ENCODE peak calls at places on chromosomes 4 and X, in five cellular contexts. U is fibroblast of mammary gland, C is RPMI8226, A is AG20443, E is MCF 10A. X is an unnamed sample.

GRCh38 chrX:340121-340520 is 21.5 kb upstream of the GTPBP6 start:
- DNase-seq in A (no peak), C (no peak), U (no peak), E (no peak), X (no peak)

GRCh38 chr4:125187221-125187620 is 127.5 kb upstream of the FAT4 start:
- DNase-seq in E (peak), U (peak), C (no peak), A (peak), X (no peak)

GRCh38 chrX:151902813-151903591 is 9.7 kb upstream of the MAGEA4 start:
- DNase-seq in E (peak), U (peak), C (no peak), A (peak), X (no peak)

GRCh38 chrX:150405576-150405975 is 42.5 kb downstream of the MAMLD1 start:
- DNase-seq in C (peak), A (no peak), U (no peak), E (peak), X (no peak)

GRCh38 chr4:22987861-22988260 is 295.1 kb downstream of the GBA3 start:
- DNase-seq in U (peak), E (peak), C (no peak), A (peak), X (no peak)

GRCh38 chr4:1204828-1205591 is 32.6 kb upstream of the SPON2 start:
- DNase-seq in C (no peak), U (no peak), E (no peak), A (no peak), X (no peak)

GRCh38 chrX:12548746-12549145 is 242.5 kb upstream of the PRPS2 start:
- DNase-seq in A (peak), E (peak), U (peak), C (peak), X (peak)

GRCh38 chr4:164977243-164978164 is at the start of gene TRIM61:
- DNase-seq in E (no peak), U (peak), A (peak), C (peak), X (peak)

GRCh38 chr4:105569014-105569850 is 16.8 kb downstream of the ARHGEF38 start:
- DNase-seq in A (no peak), C (no peak), E (no peak), U (no peak), X (no peak)

GRCh38 chr4:83113429-83113786 is 1.1 kb downstream of the PLAC8 start:
- DNase-seq in E (no peak), C (peak), U (no peak), A (no peak), X (peak)

GRCh38 chr4:96969456-96969855 is 1129.6 kb downstream of the PDHA2 start:
- DNase-seq in A (no peak), E (no peak), C (no peak), U (no peak), X (no peak)

GRCh38 chr4:7412586-7412975 is 22.1 kb downstream of the PSAPL1 start:
- DNase-seq in C (no peak), E (no peak), A (no peak), U (no peak), X (no peak)

GRCh38 chrX:50067435-50068292 is 133.1 kb downstream of the AKAP4 start:
- DNase-seq in C (no peak), U (peak), A (peak), E (no peak), X (no peak)

GRCh38 chr4:56757821-56758400 is 63.6 kb downstream of the SPINK2 start:
- DNase-seq in U (peak), C (peak), A (peak), E (peak), X (peak)

GRCh38 chr4:22420291-22420690 is 95.6 kb downstream of the ADGRA3 start:
- DNase-seq in E (no peak), U (no peak), A (no peak), C (no peak), X (no peak)

GRCh38 chrX:8632949-8633348 is 99.0 kb downstream of the ANOS1 start:
- DNase-seq in E (peak), C (no peak), A (no peak), U (no peak), X (no peak)

GRCh38 chrX:105315301-105315700 is 94.8 kb upstream of the TEX13A start:
- DNase-seq in U (peak), C (no peak), E (peak), A (no peak), X (no peak)

X was measured in MV-4-11.